ENCODE peak calls at places on chromosomes 16 and 17, in four cellular contexts. V, C, E and W are unnamed samples. For H3K36me3, the result is how much of the 10 kb centered on the place peaks cover.

GRCh38 chr16:20385844-20386832 is 18.4 kb downstream of the PDILT start:
- DNase-seq in V (peak), E (peak), C (no peak), W (peak)

GRCh38 chr16:22890976-22891375 is 77.0 kb downstream of the HS3ST2 start:
- DNase-seq in V (no peak), E (no peak), C (no peak), W (no peak)

GRCh38 chr16:82924075-82924854 is 297.5 kb downstream of the CDH13 start:
- DNase-seq in C (no peak), V (no peak), E (no peak), W (no peak)

GRCh38 chr17:34601431-34601830 is 22.0 kb downstream of the TMEM132E start:
- DNase-seq in C (no peak), E (no peak), V (peak), W (no peak)

GRCh38 chr17:48026503-48027321 is 10.9 kb downstream of the COPZ2 start:
- DNase-seq in C (peak), V (peak), E (peak), W (peak)

GRCh38 chr16:88983771-88984687 is 7.0 kb upstream of the CBFA2T3 start:
- DNase-seq in V (no peak), E (no peak), C (no peak), W (no peak)

GRCh38 chr17:59367657-59368045 is 36.2 kb downstream of the YPEL2 start:
- DNase-seq in C (no peak), V (no peak), E (peak), W (no peak)

GRCh38 chr17:29291163-29291752 is 2.7 kb downstream of the NUFIP2 start:
- DNase-seq in C (no peak), E (peak), V (peak), W (no peak)

GRCh38 chr16:89308391-89309333 is 91.2 kb downstream of the ZNF778 start:
- DNase-seq in C (peak), E (no peak), V (peak), W (no peak)

GRCh38 chr17:73546770-73547345 is 97.4 kb downstream of the SDK2 start:
- DNase-seq in V (peak), C (peak), E (peak), W (peak)

GRCh38 chr17:49031965-49032928 is 35.1 kb downstream of the IGF2BP1 start:
- DNase-seq in C (no peak), E (peak), V (peak), W (no peak)

GRCh38 chr17:47275245-47275984 is 21.8 kb downstream of the ITGB3 start:
- DNase-seq in E (no peak), C (peak), V (peak), W (no peak)

GRCh38 chr16:84603115-84603816 is 14.6 kb downstream of the COTL1 start:
- DNase-seq in E (peak), V (no peak), C (peak), W (peak)

GRCh38 chr17:65220732-65221131 is 83.6 kb downstream of the RGS9 start:
- DNase-seq in E (peak), C (no peak), V (no peak), W (no peak)

GRCh38 chr16:2033057-2033911 is 6.6 kb downstream of the NHERF2 start:
- DNase-seq in E (no peak), C (peak), V (peak), W (peak)

GRCh38 chr16:5036228-5037156 is 2.8 kb upstream of the NAGPA start:
- DNase-seq in E (no peak), V (no peak), C (no peak), W (no peak)

GRCh38 chr16:84033251-84034195 is 9.1 kb downstream of the SLC38A8 start:
- DNase-seq in V (no peak), C (no peak), E (no peak), W (no peak)

GRCh38 chr17:60720763-60721531 is 43.3 kb downstream of the BCAS3 start:
- DNase-seq in C (no peak), E (peak), V (peak), W (no peak)

GRCh38 chr17:77229786-77230435 is 89.1 kb downstream of the SEC14L1 start:
- DNase-seq in C (no peak), E (no peak), V (no peak), W (no peak)

GRCh38 chr17:1498869-1499268 is 6.4 kb upstream of the MYO1C start:
- DNase-seq in E (no peak), C (no peak), V (no peak), W (no peak)

GRCh38 chr16:88924834-88925539 is 52.0 kb downstream of the CBFA2T3 start:
- DNase-seq in V (peak), C (no peak), E (peak), W (no peak)

GRCh38 chr16:87233928-87234327 is 83.3 kb downstream of the C16orf95 start:
- DNase-seq in V (peak), E (no peak), C (no peak), W (no peak)

GRCh38 chr16:56372938-56373337 is 52.4 kb downstream of the AMFR start:
- DNase-seq in E (no peak), C (no peak), V (no peak), W (no peak)

GRCh38 chr17:28949185-28950016 is 1.9 kb downstream of the PHF12 start:
- DNase-seq in C (peak), V (peak), E (no peak), W (peak)

GRCh38 chr16:30491744-30492308 is 19.3 kb downstream of the ITGAL start:
- DNase-seq in V (no peak), E (no peak), C (no peak), W (no peak)

GRCh38 chr16:50071075-50071671 is 5.4 kb downstream of the HEATR3 start:
- DNase-seq in E (no peak), C (no peak), V (no peak), W (no peak)
- H3K36me3 ChIP-seq in E (under half), C (under half), V (under half), W (under half)

DNA sequence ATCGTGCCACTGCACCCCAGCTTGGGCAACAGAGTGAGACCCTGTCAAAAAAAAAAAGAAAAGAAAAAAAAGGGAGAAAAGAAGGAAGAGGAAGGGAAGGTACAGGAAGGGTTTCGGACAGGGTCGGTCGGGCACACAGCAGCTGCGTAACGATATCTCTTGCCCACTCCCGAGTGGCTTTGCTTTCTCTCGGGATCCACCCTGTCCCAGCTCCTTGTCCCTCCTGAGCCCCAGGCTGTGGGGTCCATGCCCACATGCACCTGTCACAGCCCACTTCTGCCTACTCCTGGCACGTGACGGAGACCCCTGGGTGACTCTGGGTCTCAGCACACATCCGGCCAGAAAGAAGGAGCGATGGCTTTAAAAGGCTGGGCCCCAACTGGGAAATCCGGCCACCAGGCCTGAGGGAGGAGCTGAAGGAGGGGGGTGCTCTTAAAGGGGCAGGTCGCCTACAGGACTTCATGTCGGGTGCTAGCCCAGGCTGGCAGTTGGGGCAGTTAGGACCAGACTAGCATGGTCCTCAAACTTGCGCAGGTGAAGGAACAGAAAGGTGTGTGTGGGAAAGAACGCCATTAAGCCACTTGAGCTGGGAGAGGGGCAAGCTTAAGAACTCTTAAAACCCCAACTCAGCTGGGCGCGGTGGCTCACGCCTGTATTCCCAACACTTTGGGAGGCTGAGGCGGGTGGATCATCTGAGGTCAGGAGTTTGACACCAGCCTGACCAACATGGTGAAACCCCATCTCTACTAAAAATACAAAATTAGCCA is at the start of gene GHDC:
- DNase-seq in V (peak), C (peak), E (peak), W (peak)
- H3K4me3 ChIP-seq in V (peak), C (peak), E (peak), W (peak)

GRCh38 chr17:17871913-17872312 is 35.1 kb upstream of the SREBF1 start:
- DNase-seq in E (no peak), V (no peak), C (no peak), W (no peak)
- H3K36me3 ChIP-seq in E (under half), V (under half), C (under half), W (under half)

DNA sequence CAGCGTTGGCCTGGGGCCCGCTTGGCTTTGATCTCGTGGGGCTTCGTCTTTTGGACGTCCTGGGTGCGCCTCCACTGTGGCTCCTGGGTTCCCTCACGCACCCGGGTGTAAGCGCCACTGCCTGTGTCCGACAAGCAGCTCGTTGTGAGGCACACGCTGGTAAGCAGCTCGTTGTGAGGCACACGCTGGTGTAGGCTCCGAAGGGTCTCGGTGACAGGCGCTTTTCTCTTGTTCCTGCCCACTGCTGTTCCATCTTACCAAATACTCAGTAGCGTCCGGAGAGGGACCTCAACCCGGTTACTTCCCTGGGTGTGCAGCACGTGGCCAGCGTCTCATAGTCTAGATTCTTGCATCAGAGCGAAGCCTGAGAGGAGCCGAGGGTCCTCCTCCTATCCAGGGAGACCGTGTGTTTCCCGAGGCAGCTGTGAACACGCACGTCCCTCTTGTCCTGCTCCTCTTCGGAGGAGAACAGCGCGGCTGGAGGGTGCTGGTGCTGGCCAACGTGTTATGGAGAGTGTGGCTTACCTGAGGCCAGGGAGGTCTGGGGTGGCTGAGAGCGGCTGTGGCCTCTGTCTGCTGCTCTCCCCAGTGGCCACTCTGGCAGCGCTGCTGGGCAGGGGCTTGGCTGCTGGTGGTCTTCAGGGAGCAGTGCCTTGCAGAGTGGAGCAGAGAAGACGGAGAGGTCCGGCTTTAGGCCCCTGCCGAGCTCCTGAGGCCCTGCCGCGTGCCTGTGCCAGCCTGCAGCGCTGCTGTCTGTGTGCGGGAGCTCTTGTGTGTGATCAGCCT is 32.1 kb upstream of the ZNF750 start:
- DNase-seq in E (no peak), V (no peak), C (peak), W (no peak)
- H3K4me3 ChIP-seq in E (no peak), V (no peak), C (no peak), W (no peak)

GRCh38 chr16:31701734-31702133 is 171.9 kb upstream of the ZNF267 start:
- DNase-seq in E (no peak), C (no peak), V (no peak), W (no peak)
- H3K36me3 ChIP-seq in E (under half), C (under half), V (under half), W (under half)

DNA sequence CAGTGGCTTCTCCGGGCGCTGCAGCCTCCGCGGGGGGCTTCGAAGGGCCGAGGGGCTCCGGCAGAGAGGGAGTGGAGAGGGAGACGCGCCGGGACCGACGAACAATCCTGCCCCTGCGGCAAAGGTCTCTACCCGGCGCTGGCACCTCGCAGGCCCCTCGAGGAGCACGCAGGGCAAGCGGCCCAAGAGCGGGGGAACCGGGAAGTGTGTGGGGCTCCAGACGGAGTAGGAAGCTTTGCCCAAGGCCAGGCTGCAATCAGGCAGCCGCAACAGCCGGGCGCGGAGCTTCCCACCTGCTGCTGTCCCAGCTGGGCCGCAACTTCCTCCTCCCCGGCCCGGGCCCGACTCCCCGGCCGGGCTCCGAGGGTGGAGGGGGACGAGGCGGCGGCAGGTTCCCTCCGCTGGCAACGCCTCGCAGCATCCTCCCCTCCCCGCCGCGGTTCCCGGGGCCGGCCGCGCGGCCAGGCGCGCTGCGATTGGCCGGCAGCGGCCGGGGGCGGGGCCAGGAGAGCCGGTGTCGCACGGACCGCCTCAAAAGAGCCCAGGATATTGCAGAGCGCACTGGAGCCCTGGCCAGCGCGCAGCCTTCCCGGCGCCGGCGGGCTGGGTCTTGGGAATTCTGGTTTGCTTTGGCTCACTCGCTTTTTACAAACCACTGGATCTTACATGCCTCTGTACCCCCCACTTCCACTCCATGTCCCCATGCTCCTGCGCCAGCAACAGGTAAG is at the start of gene KCNJ2:
- DNase-seq in C (peak), V (peak), E (no peak), W (peak)
- H3K4me3 ChIP-seq in C (peak), V (peak), E (peak), W (peak)